ENCODE peak calls at places on chromosomes 13 and 19, in ten cellular contexts. Y is B cell; N is NCI-H2081 treated with DMSO at 0.1 percent for 48 hours; Z is activated T-cell treated with anti-CD3 and anti-CD28 coated beads for 24 hours; O is stromal cell of bone marrow; B is T1000; G is stimulated activated CD4-positive, alpha-beta T cell treated with anti-CD3 and anti-CD28 coated beads, Interleukin-1b, Interleukin-23, amount 100 ng/mL, for 1 hour; J is NAMALWA; F is kidney epithelial cell; V is colonic mucosa. H is an unnamed sample.

GRCh38 chr19:33697766-33698165 is 76.0 kb downstream of the CHST8 start:
- DNase-seq in Z (no peak), J (no peak), B (no peak), G (no peak), F (no peak), N (no peak), V (no peak), O (no peak), Y (no peak), H (no peak)

GRCh38 chr13:20553309-20553708 is 13.6 kb upstream of the IFT88 start:
- DNase-seq in B (no peak), V (no peak), Z (no peak), Y (no peak), J (no peak), N (no peak), G (no peak), F (no peak), O (no peak), H (no peak)

GRCh38 chr13:51045450-51045849 is 65.6 kb downstream of the C13orf42 start:
- DNase-seq in V (no peak), G (no peak), N (no peak), B (no peak), Y (no peak), Z (no peak), J (no peak), F (no peak), O (no peak), H (no peak)

GRCh38 chr19:13262450-13262849 is 112.2 kb downstream of the IER2 start:
- DNase-seq in N (no peak), J (peak; percentile 76), G (no peak), Z (no peak), O (peak; percentile 28), F (peak; percentile 10), B (no peak), V (no peak), Y (peak; percentile 66), H (no peak)

GRCh38 chr19:3966051-3967017 is 4.6 kb downstream of the DAPK3 start:
- DNase-seq in O (no peak), Z (no peak), G (no peak), V (peak; percentile 92), Y (no peak), F (no peak), B (no peak), N (peak; percentile 29), J (no peak), H (no peak)

GRCh38 chr19:55387736-55388497 is 2.2 kb downstream of the RPL28 start:
- DNase-seq in Z (no peak), B (no peak), Y (no peak), J (no peak), G (no peak), F (no peak), N (no peak), O (no peak), V (no peak), H (no peak)

GRCh38 chr13:41065098-41065497 is 3.8 kb downstream of the WBP4 start:
- DNase-seq in J (no peak), N (no peak), Y (no peak), V (no peak), O (no peak), Z (no peak), B (no peak), G (no peak), F (no peak), H (no peak)

GRCh38 chr13:23679214-23679613 is 109.0 kb downstream of the TNFRSF19 start:
- DNase-seq in O (no peak), Z (peak; percentile 4), V (no peak), B (no peak), J (no peak), Y (no peak), F (peak; percentile 85), N (no peak), G (no peak), H (no peak)

GRCh38 chr19:40831502-40832430 is 18.5 kb downstream of the CYP2A6 start:
- DNase-seq in Y (no peak), Z (no peak), F (peak; percentile 74), O (peak; percentile 99), N (no peak), J (no peak), B (peak; percentile 64), G (no peak), V (peak; percentile 67), H (no peak)

GRCh38 chr19:16013181-16013850 is 63.0 kb upstream of the TPM4 start:
- DNase-seq in F (no peak), J (no peak), N (no peak), V (no peak), Y (no peak), B (no peak), O (no peak), Z (no peak), G (no peak), H (no peak)